ENCODE peak calls at places on chromosomes 16 and 17, in six cellular contexts. One of them, this sample, is unnamed.

GRCh38 chr17:14299261-14300093 is 1.4 kb upstream of the HS3ST3B1 start:
- DNase-seq in WTC11: peak
- DNase-seq in A549: peak
- DNase-seq in HepG2: peak
- DNase-seq in K562: peak
- DNase-seq in H1: peak
- DNase-seq in this sample: peak

GRCh38 chr17:46885956-46886663 is 34.7 kb downstream of the WNT9B start:
- DNase-seq in WTC11: no peak
- DNase-seq in A549: no peak
- DNase-seq in HepG2: no peak
- DNase-seq in K562: no peak
- DNase-seq in H1: no peak
- DNase-seq in this sample: no peak

GRCh38 chr17:61053469-61053868 is 346.2 kb upstream of the TBX2 start:
- DNase-seq in WTC11: no peak
- DNase-seq in A549: no peak
- DNase-seq in HepG2: no peak
- DNase-seq in K562: no peak
- DNase-seq in H1: no peak
- DNase-seq in this sample: peak

GRCh38 chr16:85017603-85018002 is 6.3 kb upstream of the ZDHHC7 start:
- DNase-seq in WTC11: no peak
- DNase-seq in A549: no peak
- DNase-seq in HepG2: no peak
- DNase-seq in K562: no peak
- DNase-seq in H1: no peak
- DNase-seq in this sample: no peak

GRCh38 chr17:42345396-42346078 is 42.7 kb downstream of the STAT3 start:
- DNase-seq in WTC11: no peak
- DNase-seq in A549: no peak
- DNase-seq in HepG2: no peak
- DNase-seq in K562: no peak
- DNase-seq in H1: no peak
- DNase-seq in this sample: no peak

GRCh38 chr17:77110006-77110374 is 30.8 kb upstream of the SEC14L1 start:
- DNase-seq in WTC11: no peak
- DNase-seq in A549: no peak
- DNase-seq in HepG2: no peak
- DNase-seq in K562: no peak
- DNase-seq in H1: no peak
- DNase-seq in this sample: peak

GRCh38 chr16:86074651-86075487 is 175.9 kb downstream of the IRF8 start:
- DNase-seq in WTC11: no peak
- DNase-seq in A549: no peak
- DNase-seq in HepG2: no peak
- DNase-seq in K562: no peak
- DNase-seq in H1: no peak
- DNase-seq in this sample: peak

GRCh38 chr16:14284930-14285541 is 213.9 kb downstream of the MRTFB start:
- DNase-seq in WTC11: peak
- DNase-seq in A549: peak
- DNase-seq in HepG2: peak
- DNase-seq in K562: peak
- DNase-seq in H1: no peak
- DNase-seq in this sample: peak

GRCh38 chr16:5065813-5066212 is at the start of gene C16orf89:
- DNase-seq in WTC11: no peak
- DNase-seq in A549: no peak
- DNase-seq in HepG2: no peak
- DNase-seq in K562: no peak
- DNase-seq in H1: no peak
- DNase-seq in this sample: no peak

GRCh38 chr17:76968707-76969597 is 100.7 kb downstream of the MGAT5B start:
- DNase-seq in WTC11: peak
- DNase-seq in A549: no peak
- DNase-seq in HepG2: no peak
- DNase-seq in K562: no peak
- DNase-seq in H1: peak
- DNase-seq in this sample: no peak

GRCh38 chr17:62869885-62870580 is 61.9 kb upstream of the MARCHF10 start:
- DNase-seq in WTC11: peak
- DNase-seq in A549: no peak
- DNase-seq in HepG2: no peak
- DNase-seq in K562: no peak
- DNase-seq in H1: peak
- DNase-seq in this sample: no peak

GRCh38 chr16:12213180-12213579 is 236.6 kb downstream of the SNX29 start:
- DNase-seq in WTC11: no peak
- DNase-seq in A549: no peak
- DNase-seq in HepG2: no peak
- DNase-seq in K562: no peak
- DNase-seq in H1: no peak
- DNase-seq in this sample: no peak

GRCh38 chr16:74305978-74306784 is 9.6 kb downstream of the PSMD7 start:
- DNase-seq in WTC11: no peak
- DNase-seq in A549: no peak
- DNase-seq in HepG2: no peak
- DNase-seq in K562: no peak
- DNase-seq in H1: no peak
- DNase-seq in this sample: no peak

GRCh38 chr16:3661311-3661710 is 6.8 kb downstream of the DNASE1 start:
- DNase-seq in WTC11: no peak
- DNase-seq in A549: no peak
- DNase-seq in HepG2: no peak
- DNase-seq in K562: no peak
- DNase-seq in H1: no peak
- DNase-seq in this sample: no peak

GRCh38 chr17:9138161-9138717 is 116.9 kb downstream of the NTN1 start:
- DNase-seq in WTC11: no peak
- DNase-seq in A549: no peak
- DNase-seq in HepG2: no peak
- DNase-seq in K562: no peak
- DNase-seq in H1: no peak
- DNase-seq in this sample: no peak

GRCh38 chr17:28579526-28579925 is 2.8 kb upstream of the ALDOC start:
- DNase-seq in WTC11: no peak
- DNase-seq in A549: no peak
- DNase-seq in HepG2: no peak
- DNase-seq in K562: no peak
- DNase-seq in H1: no peak
- DNase-seq in this sample: no peak

GRCh38 chr17:59756236-59756818 is 48.9 kb downstream of the VMP1 start:
- DNase-seq in WTC11: no peak
- DNase-seq in A549: peak
- DNase-seq in HepG2: peak
- DNase-seq in K562: no peak
- DNase-seq in H1: no peak
- DNase-seq in this sample: peak

GRCh38 chr16:46947900-46948547 is 25.4 kb downstream of the DNAJA2 start:
- DNase-seq in WTC11: peak
- DNase-seq in A549: peak
- DNase-seq in HepG2: peak
- DNase-seq in K562: peak
- DNase-seq in H1: no peak
- DNase-seq in this sample: peak

GRCh38 chr17:30337393-30337999 is 3.6 kb upstream of the TMIGD1 start:
- DNase-seq in WTC11: no peak
- DNase-seq in A549: no peak
- DNase-seq in HepG2: peak
- DNase-seq in K562: no peak
- DNase-seq in H1: no peak
- DNase-seq in this sample: no peak

GRCh38 chr17:30340957-30341356 is 7.1 kb upstream of the TMIGD1 start:
- DNase-seq in WTC11: no peak
- DNase-seq in A549: no peak
- DNase-seq in HepG2: no peak
- DNase-seq in K562: no peak
- DNase-seq in H1: no peak
- DNase-seq in this sample: peak

GRCh38 chr17:30333503-30334240 is at the start of gene TMIGD1:
- DNase-seq in WTC11: no peak
- DNase-seq in A549: no peak
- DNase-seq in HepG2: no peak
- DNase-seq in K562: no peak
- DNase-seq in H1: no peak
- DNase-seq in this sample: no peak

GRCh38 chr17:30334421-30334820 is 564 bp upstream of the TMIGD1 start:
- DNase-seq in WTC11: no peak
- DNase-seq in A549: no peak
- DNase-seq in HepG2: no peak
- DNase-seq in K562: no peak
- DNase-seq in H1: no peak
- DNase-seq in this sample: no peak

DNA sequence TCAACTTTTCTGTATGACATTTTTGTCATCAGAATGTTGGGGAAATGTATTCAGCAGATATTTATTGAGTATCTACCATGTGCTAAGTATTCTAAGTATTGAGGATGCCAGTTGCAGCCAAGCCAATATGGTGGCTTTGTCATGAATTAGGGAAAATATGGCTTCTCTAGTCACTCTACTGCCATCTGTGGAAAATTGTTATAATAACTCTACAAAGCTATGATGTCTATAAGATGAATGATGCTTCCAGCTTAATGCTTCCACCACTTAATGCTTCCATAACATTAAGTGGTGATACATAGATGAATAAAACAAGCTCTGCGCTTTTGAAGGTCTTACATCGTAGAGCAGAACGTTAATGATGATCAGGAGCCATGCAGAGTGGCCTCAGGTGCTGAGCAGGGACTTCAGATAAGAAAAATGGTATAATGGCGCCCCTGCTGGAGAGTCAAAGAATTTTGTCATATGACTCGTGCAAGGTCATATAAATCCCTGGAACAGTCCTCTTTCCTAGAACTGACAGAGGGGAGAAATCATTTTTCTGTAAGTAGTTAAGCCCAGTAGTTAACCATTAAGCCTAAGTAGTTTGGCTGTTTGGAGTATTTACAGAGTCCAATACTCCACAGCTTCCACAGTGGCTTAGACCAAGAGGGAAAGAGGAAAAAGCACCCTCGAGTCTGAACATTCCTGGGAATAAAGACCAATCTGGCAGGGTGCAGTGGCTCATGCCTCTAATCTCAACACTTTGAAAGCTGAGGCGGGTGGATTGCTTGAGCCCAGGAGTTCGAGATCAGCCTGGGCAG is 2.7 kb upstream of the TMIGD1 start:
- DNase-seq in WTC11: peak
- DNase-seq in A549: peak
- DNase-seq in HepG2: peak
- DNase-seq in K562: peak
- DNase-seq in H1: peak
- DNase-seq in this sample: peak
- TF ChIP-seq JUN in WTC11: no peak
- TF ChIP-seq JUN in A549: no peak
- TF ChIP-seq JUN in HepG2: no peak
- TF ChIP-seq JUN in K562: no peak
- TF ChIP-seq JUN in H1: no peak
- TF ChIP-seq JUN in this sample: no peak

DNA sequence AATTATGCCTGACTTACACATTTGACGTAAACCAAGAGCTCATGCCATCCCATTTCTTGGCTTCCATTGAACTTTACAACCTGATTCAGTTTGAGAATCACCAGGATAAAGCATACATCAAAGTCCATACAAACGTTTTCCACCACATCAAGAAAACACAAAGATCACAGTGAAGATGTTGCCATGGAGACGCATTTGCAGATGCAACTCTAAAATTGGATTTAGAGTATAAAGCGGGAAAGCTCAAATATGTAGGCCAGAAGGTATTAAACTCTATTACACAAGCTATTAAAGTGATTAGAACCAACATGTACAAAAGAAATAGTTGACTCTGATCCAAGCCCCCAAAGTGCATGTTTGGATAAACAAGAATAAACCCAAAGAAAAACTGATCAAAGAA is 10.3 kb downstream of the C16orf46 start:
- DNase-seq in WTC11: no peak
- DNase-seq in A549: no peak
- DNase-seq in HepG2: no peak
- DNase-seq in K562: no peak
- DNase-seq in H1: no peak
- DNase-seq in this sample: no peak
- TF ChIP-seq JUN in WTC11: no peak
- TF ChIP-seq JUN in A549: no peak
- TF ChIP-seq JUN in HepG2: no peak
- TF ChIP-seq JUN in K562: no peak
- TF ChIP-seq JUN in H1: no peak
- TF ChIP-seq JUN in this sample: no peak

DNA sequence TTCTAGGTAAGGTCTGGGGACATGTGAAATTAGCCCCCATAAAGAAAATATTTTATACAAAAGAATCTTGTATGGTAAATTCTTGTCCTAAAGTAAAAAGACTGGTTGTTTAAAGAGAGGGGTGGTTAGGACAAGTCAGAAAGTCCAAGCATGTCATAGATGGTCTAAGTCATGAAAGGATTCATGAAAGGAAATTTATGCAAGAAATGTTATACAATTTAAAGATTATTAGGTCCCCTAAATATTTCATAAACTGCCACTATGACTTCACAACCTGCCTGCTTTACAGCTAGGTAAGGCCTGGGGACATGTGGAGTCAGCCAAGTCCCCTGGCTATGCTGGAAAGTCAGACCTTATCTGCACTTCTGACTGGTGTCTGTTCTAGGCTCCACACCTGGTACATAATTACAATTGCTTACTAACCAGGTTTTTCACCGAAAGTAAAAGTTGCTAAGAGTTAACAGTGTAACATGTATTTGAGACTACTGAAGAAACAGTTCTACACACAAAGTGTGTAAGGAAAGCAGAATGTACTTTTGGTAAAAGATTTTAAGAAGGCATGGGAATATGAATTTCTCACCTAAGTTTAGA is 17.0 kb downstream of the N4BP1 start:
- DNase-seq in WTC11: no peak
- DNase-seq in A549: no peak
- DNase-seq in HepG2: no peak
- DNase-seq in K562: no peak
- DNase-seq in H1: no peak
- DNase-seq in this sample: no peak
- TF ChIP-seq JUN in WTC11: no peak
- TF ChIP-seq JUN in A549: no peak
- TF ChIP-seq JUN in HepG2: no peak
- TF ChIP-seq JUN in K562: no peak
- TF ChIP-seq JUN in H1: no peak
- TF ChIP-seq JUN in this sample: no peak

DNA sequence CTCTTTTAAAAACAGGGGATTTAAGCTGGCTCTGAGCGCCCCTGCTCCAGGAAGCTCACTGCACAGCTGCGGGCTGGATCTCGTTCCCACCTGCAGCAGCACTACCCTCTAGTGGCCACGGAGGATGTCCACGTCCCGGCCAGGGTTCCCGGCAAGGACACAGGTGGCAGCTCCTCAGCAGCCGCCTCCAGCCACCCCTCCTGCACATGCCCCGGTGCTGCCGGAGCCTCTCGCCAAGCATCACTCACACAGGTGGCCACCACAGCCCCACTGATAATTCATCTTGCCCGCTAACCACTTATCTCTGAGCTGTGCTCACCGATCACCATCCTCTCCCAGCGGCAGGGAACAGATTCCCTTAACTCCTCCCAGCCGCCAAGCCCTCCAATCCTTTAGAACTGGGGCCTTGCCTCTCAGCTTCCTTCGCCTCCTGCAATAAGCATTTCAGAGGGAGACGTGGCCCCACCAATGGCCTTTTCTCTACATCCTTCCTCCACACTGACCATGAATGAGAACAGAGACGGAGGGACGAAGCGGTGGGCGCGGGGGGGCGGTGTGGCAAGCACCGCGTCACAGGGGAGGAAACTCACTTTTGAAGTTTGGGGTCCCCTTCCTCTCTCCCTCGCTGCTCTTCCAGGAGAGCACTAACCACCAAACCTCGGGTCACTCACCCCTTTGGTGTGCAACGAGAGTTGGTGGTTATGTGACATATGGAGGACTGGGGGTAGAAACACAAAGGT is 222.1 kb downstream of the RBFOX3 start:
- DNase-seq in WTC11: peak
- DNase-seq in A549: peak
- DNase-seq in HepG2: peak
- DNase-seq in K562: peak
- DNase-seq in H1: peak
- DNase-seq in this sample: peak
- TF ChIP-seq JUN in WTC11: no peak
- TF ChIP-seq JUN in A549: no peak
- TF ChIP-seq JUN in HepG2: no peak
- TF ChIP-seq JUN in K562: no peak
- TF ChIP-seq JUN in H1: no peak
- TF ChIP-seq JUN in this sample: no peak